ENCODE peak calls at places on chromosomes 5 and 9, in six cellular contexts. A is mammary epithelial cell, D is colonic mucosa, U is aorta, T is gastrocnemius medialis, F is adrenal gland. W is an unnamed sample. For H3K27me3, the result is how much of the 10 kb centered on the place peaks cover.

GRCh38 chr9:112443200-112443599 is 43.4 kb upstream of the KIAA1958 start:
- DNase-seq in F (no peak), A (no peak), D (no peak), T (no peak), U (no peak), W (no peak)

GRCh38 chr5:154473581-154474266 is 4.3 kb downstream of the HAND1 start:
- DNase-seq in A (no peak), U (no peak), D (no peak), T (no peak), F (no peak), W (peak)

GRCh38 chr9:126705767-126706697 is 92.3 kb downstream of the LMX1B start:
- DNase-seq in T (no peak), U (peak), F (peak), D (peak), A (peak), W (peak)

GRCh38 chr9:115146581-115147021 is 28.6 kb upstream of the TNC start:
- DNase-seq in U (no peak), D (no peak), A (peak), T (peak), F (no peak), W (no peak)

GRCh38 chr9:125904155-125904841 is 157.1 kb downstream of the PBX3 start:
- DNase-seq in D (no peak), F (no peak), A (no peak), U (no peak), T (no peak), W (no peak)

GRCh38 chr5:40052812-40053211 is 626.9 kb upstream of the PTGER4 start:
- DNase-seq in T (no peak), D (peak), U (no peak), A (peak), F (no peak), W (no peak)

GRCh38 chr9:83403864-83404263 is 134.3 kb downstream of the FRMD3 start:
- DNase-seq in T (no peak), A (peak), F (no peak), D (no peak), U (no peak), W (no peak)

GRCh38 chr5:116289276-116289675 is 204.5 kb downstream of the COMMD10 start:
- DNase-seq in D (no peak), A (no peak), U (no peak), F (no peak), T (no peak), W (no peak)

GRCh38 chr9:974064-974992 is 2.1 kb upstream of the DMRT3 start:
- DNase-seq in D (no peak), T (no peak), F (no peak), A (no peak), U (no peak), W (no peak)

GRCh38 chr9:12368569-12368968 is 324.6 kb upstream of the TYRP1 start:
- DNase-seq in D (no peak), F (no peak), T (no peak), U (no peak), A (no peak), W (no peak)

GRCh38 chr5:90548069-90548593 is 10.5 kb upstream of the ADGRV1 start:
- DNase-seq in T (no peak), F (no peak), A (no peak), D (peak), U (no peak), W (peak)

GRCh38 chr5:168015506-168015905 is 275.9 kb upstream of the WWC1 start:
- DNase-seq in U (no peak), A (no peak), T (no peak), F (no peak), D (no peak), W (no peak)

GRCh38 chr5:133899506-133899905 is 68.9 kb downstream of the C5orf15 start:
- DNase-seq in U (no peak), T (no peak), D (no peak), A (no peak), F (no peak), W (no peak)

GRCh38 chr5:56507348-56507930 is 274.3 kb upstream of the ANKRD55 start:
- DNase-seq in T (no peak), D (peak), F (no peak), U (no peak), A (no peak), W (no peak)

GRCh38 chr5:136621743-136622142 is 256.4 kb upstream of the TRPC7 start:
- DNase-seq in T (no peak), A (no peak), D (no peak), F (no peak), U (no peak), W (no peak)
- H3K27ac ChIP-seq in T (no peak), A (no peak), D (no peak), F (no peak), U (no peak), W (no peak)

DNA sequence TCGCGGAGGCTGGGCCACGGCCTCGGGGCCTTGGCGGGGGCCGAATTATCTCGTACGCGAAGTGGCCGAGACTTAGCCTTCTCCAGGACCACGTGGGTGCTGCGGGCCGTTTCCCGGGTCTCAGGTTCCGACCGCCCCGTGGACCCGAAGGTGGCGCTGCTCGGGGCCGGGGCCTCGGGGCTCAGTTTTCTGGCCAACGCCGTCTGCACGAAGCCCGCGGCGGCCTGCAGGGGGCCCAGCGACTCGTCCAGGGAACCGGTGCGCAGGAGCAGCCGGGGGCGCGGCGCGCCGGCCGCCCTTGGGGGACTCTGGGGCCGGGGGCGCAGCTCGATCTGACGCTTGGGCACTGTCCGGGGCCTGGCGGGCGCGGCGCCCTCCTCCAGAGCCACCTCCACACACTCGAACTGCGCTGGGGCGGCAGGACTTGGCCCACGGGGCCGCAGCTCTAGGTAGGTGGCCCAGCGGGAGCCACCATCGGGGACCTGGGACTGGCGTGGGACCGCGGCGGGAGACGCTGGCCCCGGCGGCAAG is 716 bp downstream of the PROB1 start:
- DNase-seq in F (peak), D (peak), T (peak), U (peak), A (no peak), W (peak)
- H3K4me3 ChIP-seq in F (peak), D (peak), T (peak), U (peak), A (no peak), W (peak)

DNA sequence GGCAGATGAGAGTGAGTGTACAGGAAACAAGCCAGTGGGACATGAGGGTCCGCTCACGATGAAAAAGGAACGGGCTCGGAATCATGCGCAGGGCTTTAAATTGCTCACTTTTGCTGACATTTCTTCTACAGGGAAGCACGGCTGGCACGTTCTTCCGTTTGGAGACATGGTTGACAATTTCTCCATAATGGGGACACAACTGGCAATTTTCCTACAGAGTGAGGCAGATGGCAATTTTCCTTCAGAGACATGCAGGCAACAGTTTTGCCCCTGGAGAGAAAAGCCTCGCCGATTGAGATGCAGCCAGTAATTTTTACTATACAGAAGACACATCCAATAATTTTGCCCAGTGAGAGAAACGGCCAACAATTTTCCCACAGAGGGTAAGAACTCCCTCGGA is 90.8 kb upstream of the GPR151 start:
- DNase-seq in D (no peak), F (no peak), U (no peak), A (no peak), T (no peak), W (no peak)
- H3K27me3 ChIP-seq in D (under half), F (under half), U (under half), A (under half), T (under half), W (under half)

DNA sequence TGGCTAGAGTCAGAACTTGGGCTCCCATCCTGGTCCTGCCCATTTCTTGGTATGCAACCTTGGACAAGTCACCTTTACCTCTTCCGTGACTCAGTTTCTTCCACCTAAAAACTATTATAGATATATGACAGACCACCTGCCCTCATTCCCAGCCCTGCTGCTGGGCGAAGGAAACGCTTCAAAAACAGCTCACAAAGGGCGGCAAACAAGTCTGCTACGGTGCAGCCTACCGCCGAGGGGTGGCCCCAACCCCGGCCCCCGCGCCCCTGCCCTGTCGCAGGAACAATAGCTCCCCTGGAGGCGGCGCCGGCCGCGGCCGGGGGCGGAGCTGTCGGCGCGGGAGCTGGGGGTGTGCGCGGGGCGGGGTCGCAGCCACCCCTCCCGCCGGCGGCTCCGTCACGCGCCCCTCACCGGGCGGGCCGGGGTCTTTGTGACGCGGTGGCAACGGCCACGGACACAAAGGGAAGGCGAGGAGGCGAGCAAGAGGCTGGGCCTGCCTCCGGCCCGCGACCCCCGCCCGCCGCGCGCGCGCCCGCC is at the start of gene TMEFF1:
- DNase-seq in D (peak), F (peak), T (peak), U (peak), A (peak), W (peak)
- H3K27ac ChIP-seq in D (no peak), F (no peak), T (no peak), U (no peak), A (no peak), W (no peak)

GRCh38 chr9:131409458-131409992 is 15.6 kb downstream of the PRRC2B start:
- DNase-seq in T (no peak), D (no peak), F (no peak), A (no peak), U (no peak), W (no peak)
- H3K4me3 ChIP-seq in T (no peak), D (no peak), F (no peak), A (no peak), U (no peak), W (no peak)

GRCh38 chr9:133571896-133572595 is 37.1 kb downstream of the FAM163B start:
- DNase-seq in F (no peak), A (no peak), U (no peak), D (no peak), T (no peak), W (peak)
- H3K27me3 ChIP-seq in F (under half), A (under half), U (under half), D (under half), T (under half), W (under half)

GRCh38 chr5:112594060-112594850 is 143.4 kb upstream of the APC start:
- DNase-seq in A (peak), U (no peak), D (no peak), F (no peak), T (no peak), W (no peak)
- H3K27ac ChIP-seq in A (no peak), U (no peak), D (no peak), F (no peak), T (no peak), W (no peak)